ENCODE peak calls at places on chromosomes 12 and 14, in ten cellular contexts. P is right lobe of liver, O is spleen, X is GM12892, I is stomach, K is Peyer's patch, Y is IMR-90, F is heart left ventricle, V is A549, T is tibial nerve. D is an unnamed sample.

GRCh38 chr14:76329150-76329881 is 46.6 kb upstream of the ESRRB start:
- DNase-seq in T (no peak), I (no peak), F (peak; percentile 44), K (no peak), Y (no peak), P (no peak), X (no peak), V (no peak), O (no peak), D (no peak)

GRCh38 chr14:54804720-54805060 is 97.9 kb downstream of the GCH1 start:
- DNase-seq in K (no peak), O (no peak), P (peak; percentile 34), X (no peak), F (no peak), Y (no peak), I (no peak), V (no peak), T (no peak), D (no peak)

GRCh38 chr14:92625213-92625612 is 111.6 kb downstream of the RIN3 start:
- DNase-seq in I (no peak), K (no peak), T (peak; percentile 34), X (no peak), F (no peak), V (peak; percentile 64), P (no peak), Y (peak; percentile 96), O (no peak), D (peak; percentile 61)

GRCh38 chr12:66695130-66695529 is 16.3 kb upstream of the GRIP1 start:
- DNase-seq in X (no peak), V (no peak), F (no peak), Y (no peak), O (no peak), P (no peak), T (no peak), I (peak; percentile 28), K (no peak), D (no peak)

GRCh38 chr14:80638620-80639215 is 302.8 kb downstream of the CEP128 start:
- DNase-seq in F (no peak), P (no peak), I (no peak), O (no peak), K (no peak), V (peak; percentile 27), Y (peak; percentile 85), T (no peak), X (no peak), D (no peak)

GRCh38 chr14:99809864-99810854 is 16.9 kb downstream of the EML1 start:
- DNase-seq in I (peak; percentile 39), O (no peak), T (peak; percentile 43), X (no peak), Y (no peak), K (no peak), F (peak; percentile 70), P (no peak), V (no peak), D (no peak)

GRCh38 chr12:21248679-21249078 is 86.0 kb downstream of the SLCO1A2 start:
- DNase-seq in Y (no peak), I (no peak), F (no peak), P (no peak), T (no peak), X (no peak), K (no peak), V (no peak), O (no peak), D (no peak)

GRCh38 chr12:4012977-4013968 is 140.1 kb upstream of the PARP11 start:
- DNase-seq in X (no peak), K (no peak), O (no peak), I (no peak), F (no peak), Y (no peak), P (no peak), V (no peak), T (no peak), D (no peak)

GRCh38 chr14:72476657-72477499 is 417.0 kb downstream of the DPF3 start:
- DNase-seq in P (no peak), K (no peak), F (peak; percentile 57), T (no peak), Y (peak; percentile 53), X (peak; percentile 47), I (no peak), O (no peak), V (no peak), D (peak; percentile 14)

GRCh38 chr14:77376380-77376770 is 519 bp downstream of the TMED8 start:
- DNase-seq in Y (no peak), O (peak; percentile 88), T (peak; percentile 9), K (no peak), V (peak; percentile 29), I (peak; percentile 25), X (no peak), P (peak; percentile 53), F (peak; percentile 30), D (peak; percentile 8)

GRCh38 chr12:75738486-75738885 is 227.1 kb upstream of the KRR1 start:
- DNase-seq in T (no peak), X (peak; percentile 11), K (no peak), P (no peak), V (no peak), Y (peak; percentile 42), O (no peak), I (no peak), F (no peak), D (no peak)

GRCh38 chr12:14416658-14417057 is 51.2 kb downstream of the ATF7IP start:
- DNase-seq in T (no peak), V (no peak), P (no peak), Y (peak; percentile 93), O (no peak), I (no peak), K (no peak), F (no peak), X (no peak), D (no peak)

GRCh38 chr14:37594238-37594915 is 672 bp downstream of the FOXA1 start:
- DNase-seq in T (peak; percentile 60), Y (peak; percentile 80), O (no peak), I (peak; percentile 82), X (no peak), K (peak; percentile 79), V (peak; percentile 75), P (peak; percentile 86), F (no peak), D (peak; percentile 70)
- TF ChIP-seq POLR2A in T (no peak), Y (no peak), O (no peak), I (no peak), X (no peak), K (no peak), V (no peak), P (no peak), F (no peak), D (no peak)

DNA sequence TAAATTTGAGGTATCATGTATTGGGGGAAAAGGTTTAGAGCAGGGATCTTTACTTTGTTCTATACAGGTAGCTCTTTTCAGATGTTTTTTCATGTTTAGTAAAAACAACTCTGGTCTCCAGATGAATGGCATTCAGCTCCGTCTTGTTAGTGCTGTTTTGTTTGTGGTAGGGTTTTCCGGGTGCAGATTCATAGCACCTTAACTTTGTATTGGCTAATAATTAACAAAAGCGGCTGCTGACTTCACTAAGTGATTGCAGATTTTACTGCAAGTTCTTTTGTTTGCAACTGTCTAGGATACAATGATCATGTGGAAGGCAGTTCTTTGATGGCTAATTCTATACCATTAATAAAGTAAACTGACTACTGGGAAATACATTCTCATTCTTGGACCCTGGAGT is 32.2 kb upstream of the BHLHE41 start:
- DNase-seq in Y (no peak), K (no peak), V (no peak), T (no peak), X (no peak), F (no peak), P (no peak), O (no peak), I (no peak), D (no peak)
- TF ChIP-seq POLR2A in Y (no peak), K (no peak), V (no peak), T (no peak), X (no peak), F (no peak), P (no peak), O (no peak), I (no peak), D (no peak)

DNA sequence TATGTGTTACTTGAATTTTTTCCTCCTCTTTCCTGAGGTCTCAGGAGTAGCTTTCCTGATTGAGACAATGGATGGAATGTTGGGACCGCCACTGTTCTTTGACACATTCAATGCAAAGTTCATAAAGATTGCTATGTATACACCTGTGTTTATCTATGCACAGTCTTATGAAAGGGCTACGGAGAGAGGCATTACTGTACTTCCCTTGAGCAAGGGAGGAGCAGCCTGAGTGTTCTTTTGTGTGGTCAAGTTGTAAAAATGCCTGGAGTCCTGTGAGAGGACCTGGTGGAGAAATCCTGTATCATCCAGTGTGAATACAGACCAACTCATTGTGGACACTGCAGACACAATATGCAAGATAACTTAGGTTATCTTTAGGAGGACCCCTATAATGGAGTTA is 1.2 kb downstream of the SRGAP1 start:
- DNase-seq in T (no peak), Y (peak; percentile 54), O (no peak), I (no peak), F (no peak), P (no peak), X (no peak), K (no peak), V (no peak), D (peak; percentile 18)
- TF ChIP-seq POLR2A in T (no peak), Y (no peak), O (no peak), I (no peak), F (no peak), P (no peak), X (no peak), K (no peak), V (no peak), D (no peak)

DNA sequence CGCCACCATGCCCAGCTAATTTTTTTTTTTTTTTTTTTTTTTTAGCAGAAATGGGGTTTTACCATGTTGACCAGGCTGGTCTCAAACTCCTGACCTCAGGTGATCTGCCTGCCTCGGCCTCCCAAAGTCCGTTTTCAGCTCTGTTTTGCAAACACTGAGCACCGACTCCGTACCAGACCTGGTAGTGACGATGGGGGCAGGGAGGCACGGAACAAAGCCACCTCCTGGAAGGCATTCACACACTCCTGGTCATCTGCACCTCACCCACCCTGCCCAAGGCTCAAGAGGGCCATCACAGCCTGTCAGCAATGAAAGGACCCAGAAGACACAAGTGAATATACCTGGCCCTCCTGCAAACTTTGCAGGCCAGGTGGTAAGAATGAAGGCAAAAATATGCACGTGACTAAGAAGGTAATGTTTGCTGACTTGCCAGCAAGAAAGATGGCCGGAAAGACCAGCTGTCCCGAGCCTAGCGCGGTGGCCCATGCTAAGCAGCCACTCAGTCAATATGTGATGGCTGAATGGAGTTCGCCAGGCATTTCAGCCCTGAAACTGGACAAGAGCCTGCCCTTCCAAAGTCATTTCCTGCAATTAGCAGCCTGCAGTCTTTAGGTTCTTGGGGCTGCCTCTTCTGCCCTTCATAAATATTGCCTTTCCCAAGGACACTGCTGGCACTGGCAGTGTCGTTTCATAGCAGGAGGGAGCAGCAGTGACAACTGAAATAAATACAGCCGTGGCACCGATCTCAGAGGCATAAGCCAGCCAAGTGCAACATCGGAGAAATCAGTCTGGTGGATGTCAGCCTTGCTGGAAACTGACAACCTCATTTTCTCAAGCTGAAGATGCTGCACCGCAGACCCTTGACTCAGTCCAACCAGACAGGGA is 17.6 kb downstream of the MMAB start:
- DNase-seq in T (no peak), F (no peak), X (no peak), K (no peak), O (no peak), I (no peak), V (no peak), P (no peak), Y (no peak), D (no peak)
- TF ChIP-seq POLR2A in T (no peak), F (no peak), X (no peak), K (no peak), O (no peak), I (no peak), V (no peak), P (no peak), Y (no peak), D (no peak)

D was measured in H54.